ENCODE peak calls at places on chromosomes 11 and 22, in four cellular contexts. One of them, this sample, is unnamed.

GRCh38 chr22:46169628-46170027 is 19.3 kb downstream of the PPARA start:
- DNase-seq in CD8-positive, alpha-beta T cell: no peak
- DNase-seq in fibroblast of the aortic adventitia: no peak
- DNase-seq in neural progenitor cell: no peak
- DNase-seq in this sample: no peak

GRCh38 chr22:30809086-30809485 is 114.4 kb downstream of the OSBP2 start:
- DNase-seq in neural progenitor cell: no peak
- DNase-seq in CD8-positive, alpha-beta T cell: no peak
- DNase-seq in fibroblast of the aortic adventitia: peak; percentile 16
- DNase-seq in this sample: no peak

GRCh38 chr11:134385774-134386565 is 26.1 kb downstream of the B3GAT1 start:
- DNase-seq in CD8-positive, alpha-beta T cell: no peak
- DNase-seq in fibroblast of the aortic adventitia: no peak
- DNase-seq in neural progenitor cell: no peak
- DNase-seq in this sample: no peak

GRCh38 chr11:116511684-116512083 is 261.1 kb downstream of the BUD13 start:
- DNase-seq in fibroblast of the aortic adventitia: no peak
- DNase-seq in neural progenitor cell: no peak
- DNase-seq in CD8-positive, alpha-beta T cell: no peak
- DNase-seq in this sample: no peak

GRCh38 chr11:23359297-23359696 is 499.0 kb upstream of the CCDC179 start:
- DNase-seq in neural progenitor cell: no peak
- DNase-seq in fibroblast of the aortic adventitia: peak; percentile 56
- DNase-seq in CD8-positive, alpha-beta T cell: no peak
- DNase-seq in this sample: peak; percentile 79

GRCh38 chr11:109946322-109946846 is 146.8 kb upstream of the ZC3H12C start:
- DNase-seq in neural progenitor cell: peak; percentile 86
- DNase-seq in fibroblast of the aortic adventitia: peak; percentile 99
- DNase-seq in CD8-positive, alpha-beta T cell: peak; percentile 9
- DNase-seq in this sample: peak; percentile 97

GRCh38 chr22:30266445-30267381 is at the start of gene OSM:
- DNase-seq in CD8-positive, alpha-beta T cell: peak; percentile 56
- DNase-seq in fibroblast of the aortic adventitia: no peak
- DNase-seq in neural progenitor cell: no peak
- DNase-seq in this sample: no peak

GRCh38 chr11:34358666-34359547 is 1.1 kb upstream of the ABTB2 start:
- DNase-seq in CD8-positive, alpha-beta T cell: peak; percentile 71
- DNase-seq in fibroblast of the aortic adventitia: peak; percentile 87
- DNase-seq in neural progenitor cell: peak; percentile 83
- DNase-seq in this sample: peak; percentile 88

GRCh38 chr22:41469218-41469851 is 418 bp downstream of the ACO2 start:
- DNase-seq in fibroblast of the aortic adventitia: no peak
- DNase-seq in neural progenitor cell: peak; percentile 55
- DNase-seq in CD8-positive, alpha-beta T cell: no peak
- DNase-seq in this sample: no peak

GRCh38 chr11:129286813-129287212 is 88.8 kb upstream of the BARX2 start:
- DNase-seq in neural progenitor cell: no peak
- DNase-seq in fibroblast of the aortic adventitia: no peak
- DNase-seq in CD8-positive, alpha-beta T cell: no peak
- DNase-seq in this sample: no peak

GRCh38 chr11:132734217-132734616 is 798.1 kb downstream of the OPCML start:
- DNase-seq in fibroblast of the aortic adventitia: no peak
- DNase-seq in CD8-positive, alpha-beta T cell: no peak
- DNase-seq in neural progenitor cell: no peak
- DNase-seq in this sample: peak; percentile 54

GRCh38 chr11:1779034-1779805 is 15.5 kb upstream of the CTSD start:
- DNase-seq in fibroblast of the aortic adventitia: no peak
- DNase-seq in neural progenitor cell: no peak
- DNase-seq in CD8-positive, alpha-beta T cell: no peak
- DNase-seq in this sample: no peak

GRCh38 chr11:123438191-123438627 is 8.1 kb downstream of the GRAMD1B start:
- DNase-seq in CD8-positive, alpha-beta T cell: no peak
- DNase-seq in fibroblast of the aortic adventitia: no peak
- DNase-seq in neural progenitor cell: peak; percentile 64
- DNase-seq in this sample: peak; percentile 10

GRCh38 chr22:26835929-26836528 is 178.6 kb downstream of the MIAT start:
- DNase-seq in neural progenitor cell: peak; percentile 94
- DNase-seq in CD8-positive, alpha-beta T cell: peak; percentile 11
- DNase-seq in fibroblast of the aortic adventitia: peak; percentile 53
- DNase-seq in this sample: peak; percentile 14

GRCh38 chr11:76824980-76825725 is 35.6 kb upstream of the ACER3 start:
- DNase-seq in fibroblast of the aortic adventitia: peak; percentile 70
- DNase-seq in neural progenitor cell: no peak
- DNase-seq in CD8-positive, alpha-beta T cell: no peak
- DNase-seq in this sample: peak; percentile 66

GRCh38 chr11:20364412-20364792 is 888 bp downstream of the HTATIP2 start:
- DNase-seq in neural progenitor cell: no peak
- DNase-seq in CD8-positive, alpha-beta T cell: no peak
- DNase-seq in fibroblast of the aortic adventitia: no peak
- DNase-seq in this sample: no peak
- H3K4me3 ChIP-seq in neural progenitor cell: peak overlapping the region; percentile 55
- H3K4me3 ChIP-seq in CD8-positive, alpha-beta T cell: peak overlapping the region; percentile 79
- H3K4me3 ChIP-seq in fibroblast of the aortic adventitia: peak overlapping the region; percentile 68
- H3K4me3 ChIP-seq in this sample: peak overlapping the region; percentile 77

GRCh38 chr11:9615031-9615451 is 41.6 kb downstream of the WEE1 start:
- DNase-seq in fibroblast of the aortic adventitia: peak; percentile 28
- DNase-seq in neural progenitor cell: no peak
- DNase-seq in CD8-positive, alpha-beta T cell: no peak
- DNase-seq in this sample: no peak

GRCh38 chr11:9613830-9614762 is 40.6 kb downstream of the WEE1 start:
- DNase-seq in neural progenitor cell: peak; percentile 89
- DNase-seq in CD8-positive, alpha-beta T cell: peak; percentile 82
- DNase-seq in fibroblast of the aortic adventitia: peak; percentile 79
- DNase-seq in this sample: peak; percentile 89

GRCh38 chr11:9609841-9610240 is 36.4 kb downstream of the WEE1 start:
- DNase-seq in CD8-positive, alpha-beta T cell: no peak
- DNase-seq in fibroblast of the aortic adventitia: no peak
- DNase-seq in neural progenitor cell: no peak
- DNase-seq in this sample: no peak

GRCh38 chr11:9616042-9616640 is 42.7 kb downstream of the WEE1 start:
- DNase-seq in fibroblast of the aortic adventitia: peak; percentile 27
- DNase-seq in neural progenitor cell: no peak
- DNase-seq in CD8-positive, alpha-beta T cell: no peak
- DNase-seq in this sample: peak; percentile 27

DNA sequence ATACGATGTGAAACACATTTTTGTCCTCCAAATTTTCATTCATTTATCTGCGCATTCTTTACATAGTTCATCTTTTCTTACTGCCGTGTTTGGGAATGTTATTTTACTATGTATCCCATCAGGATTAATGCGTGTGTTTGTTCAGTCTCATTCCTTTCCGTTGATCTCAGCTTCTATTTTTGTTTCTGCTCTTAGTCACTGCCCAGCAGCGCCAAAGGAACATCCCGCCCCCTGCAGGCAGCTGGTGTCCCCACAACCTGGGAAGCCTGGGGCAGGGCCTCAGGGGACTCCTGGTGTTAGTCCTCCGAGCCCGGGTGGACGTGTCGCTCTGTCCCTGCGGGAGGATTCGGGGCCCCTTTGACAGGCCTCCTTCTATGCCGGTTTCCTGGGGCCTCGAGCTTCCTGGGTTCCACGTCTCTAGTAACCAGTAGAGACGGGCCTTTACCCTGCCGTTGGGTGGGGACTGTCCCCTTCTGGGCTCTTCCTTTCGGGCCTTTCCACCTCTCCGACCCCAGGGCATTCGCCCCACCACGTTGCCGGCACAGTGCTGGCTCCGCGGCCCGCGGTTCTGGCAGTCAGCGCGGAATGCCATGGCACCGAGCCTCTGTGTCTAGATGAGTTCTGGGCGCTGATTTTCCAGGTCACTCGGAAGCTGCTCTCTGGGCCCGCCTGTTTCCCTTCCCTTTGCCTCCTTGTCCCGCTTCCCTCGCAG is 39.8 kb downstream of the WEE1 start:
- DNase-seq in fibroblast of the aortic adventitia: peak; percentile 99
- DNase-seq in CD8-positive, alpha-beta T cell: peak; percentile 79
- DNase-seq in neural progenitor cell: peak; percentile 94
- DNase-seq in this sample: peak; percentile 98
- TF ChIP-seq CTCF in fibroblast of the aortic adventitia: peak; percentile 95
- TF ChIP-seq CTCF in CD8-positive, alpha-beta T cell: peak; percentile 79
- TF ChIP-seq CTCF in neural progenitor cell: peak; percentile 94
- TF ChIP-seq CTCF in this sample: peak; percentile 92

GRCh38 chr11:63491240-63491587 is 247 bp upstream of the PLAAT5 start:
- DNase-seq in CD8-positive, alpha-beta T cell: no peak
- DNase-seq in neural progenitor cell: no peak
- DNase-seq in fibroblast of the aortic adventitia: no peak
- DNase-seq in this sample: no peak
- H3K4me3 ChIP-seq in CD8-positive, alpha-beta T cell: peak overlapping the region; percentile 44
- H3K4me3 ChIP-seq in neural progenitor cell: peak overlapping the region; percentile 74
- H3K4me3 ChIP-seq in fibroblast of the aortic adventitia: peak overlapping the region; percentile 59
- H3K4me3 ChIP-seq in this sample: peak overlapping the region; percentile 26

GRCh38 chr11:125922156-125922555 is 17.8 kb downstream of the DDX25 start:
- DNase-seq in fibroblast of the aortic adventitia: no peak
- DNase-seq in CD8-positive, alpha-beta T cell: no peak
- DNase-seq in neural progenitor cell: no peak
- DNase-seq in this sample: no peak

GRCh38 chr11:125923012-125923579 is 18.8 kb downstream of the DDX25 start:
- DNase-seq in fibroblast of the aortic adventitia: peak; percentile 84
- DNase-seq in CD8-positive, alpha-beta T cell: peak; percentile 34
- DNase-seq in neural progenitor cell: peak; percentile 85
- DNase-seq in this sample: peak; percentile 86

GRCh38 chr11:125921042-125921441 is 16.7 kb downstream of the DDX25 start:
- DNase-seq in neural progenitor cell: no peak
- DNase-seq in fibroblast of the aortic adventitia: no peak
- DNase-seq in CD8-positive, alpha-beta T cell: no peak
- DNase-seq in this sample: no peak

GRCh38 chr11:125916683-125917337 is 12.5 kb downstream of the DDX25 start:
- DNase-seq in CD8-positive, alpha-beta T cell: no peak
- DNase-seq in fibroblast of the aortic adventitia: no peak
- DNase-seq in neural progenitor cell: no peak
- DNase-seq in this sample: no peak

DNA sequence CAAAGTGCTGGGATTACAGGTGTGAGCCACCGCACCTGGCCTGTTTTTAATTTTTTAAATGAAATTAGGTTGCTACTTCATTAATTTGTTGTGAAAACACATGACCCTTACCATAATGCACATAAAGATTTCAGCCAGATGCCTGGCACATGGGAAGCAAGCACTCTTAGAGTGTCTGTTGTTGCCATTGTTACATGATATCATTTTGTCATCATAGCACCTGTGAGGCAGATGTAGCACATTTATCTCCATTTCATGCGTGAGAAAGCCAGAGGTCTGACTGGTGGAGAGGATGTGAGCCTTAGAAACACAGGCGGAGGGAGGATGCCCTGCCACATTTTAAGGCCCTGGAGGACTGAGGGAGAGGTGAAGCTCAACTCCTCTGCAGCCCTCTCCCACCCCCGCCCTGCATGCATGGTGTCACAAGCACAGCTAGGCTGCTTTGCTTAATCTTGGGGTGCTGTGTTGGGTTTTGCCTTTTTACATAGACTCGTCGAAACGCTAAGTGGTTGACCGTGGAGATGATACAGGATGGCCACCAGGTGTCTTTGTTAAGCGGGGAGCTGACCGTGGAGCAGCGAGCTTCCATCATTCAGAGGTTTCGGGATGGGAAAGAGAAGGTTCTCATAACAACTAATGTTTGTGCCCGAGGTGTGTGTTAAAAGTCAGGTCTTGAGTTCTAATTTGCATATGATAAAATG is 14.0 kb downstream of the DDX25 start:
- DNase-seq in fibroblast of the aortic adventitia: no peak
- DNase-seq in neural progenitor cell: no peak
- DNase-seq in CD8-positive, alpha-beta T cell: no peak
- DNase-seq in this sample: no peak
- TF ChIP-seq CTCF in fibroblast of the aortic adventitia: no peak
- TF ChIP-seq CTCF in neural progenitor cell: peak; percentile 29
- TF ChIP-seq CTCF in CD8-positive, alpha-beta T cell: no peak
- TF ChIP-seq CTCF in this sample: no peak

GRCh38 chr22:17435375-17435774 is 66.1 kb downstream of the CECR2 start:
- DNase-seq in fibroblast of the aortic adventitia: no peak
- DNase-seq in CD8-positive, alpha-beta T cell: no peak
- DNase-seq in neural progenitor cell: no peak
- DNase-seq in this sample: no peak

GRCh38 chr22:17434856-17435255 is 65.6 kb downstream of the CECR2 start:
- DNase-seq in neural progenitor cell: no peak
- DNase-seq in CD8-positive, alpha-beta T cell: no peak
- DNase-seq in fibroblast of the aortic adventitia: no peak
- DNase-seq in this sample: no peak

GRCh38 chr22:17431179-17431578 is 61.9 kb downstream of the CECR2 start:
- DNase-seq in CD8-positive, alpha-beta T cell: no peak
- DNase-seq in fibroblast of the aortic adventitia: no peak
- DNase-seq in neural progenitor cell: no peak
- DNase-seq in this sample: no peak

GRCh38 chr22:17429516-17429915 is 60.3 kb downstream of the CECR2 start:
- DNase-seq in CD8-positive, alpha-beta T cell: no peak
- DNase-seq in neural progenitor cell: no peak
- DNase-seq in fibroblast of the aortic adventitia: no peak
- DNase-seq in this sample: no peak

DNA sequence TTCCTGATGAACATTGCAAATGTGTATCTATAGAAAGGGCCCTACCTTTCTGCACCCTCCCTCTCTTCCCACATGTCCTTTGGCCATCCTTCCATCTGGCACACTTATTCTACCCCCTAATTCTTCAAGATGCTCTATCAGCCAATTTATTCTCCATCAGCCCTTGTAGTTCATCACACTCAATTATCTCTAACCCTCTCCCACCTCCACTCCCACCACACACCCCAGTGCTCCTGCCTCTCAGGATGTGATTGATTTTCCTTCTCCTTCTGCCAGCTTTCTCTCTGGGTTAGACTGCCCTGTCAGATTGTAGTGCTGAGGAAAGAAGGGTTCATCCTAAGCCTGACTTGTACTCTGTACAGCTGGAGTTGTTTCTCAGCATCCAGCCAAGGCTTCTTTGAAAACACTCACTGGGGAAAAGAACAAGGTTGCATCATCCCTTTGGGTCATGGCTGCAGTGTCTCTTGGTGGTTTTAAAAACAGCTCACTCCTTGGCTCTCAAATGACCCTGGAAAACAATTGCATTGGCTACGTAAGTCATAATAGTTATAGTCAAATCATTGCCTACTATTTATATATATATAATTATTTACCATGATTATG is 61.1 kb downstream of the CECR2 start:
- DNase-seq in fibroblast of the aortic adventitia: peak; percentile 64
- DNase-seq in CD8-positive, alpha-beta T cell: no peak
- DNase-seq in neural progenitor cell: no peak
- DNase-seq in this sample: no peak
- H3K4me3 ChIP-seq in fibroblast of the aortic adventitia: no peak overlapping the region
- H3K4me3 ChIP-seq in CD8-positive, alpha-beta T cell: no peak overlapping the region
- H3K4me3 ChIP-seq in neural progenitor cell: no peak overlapping the region
- H3K4me3 ChIP-seq in this sample: no peak overlapping the region

GRCh38 chr11:37858398-37858797 is 1260.4 kb upstream of the RAG2 start:
- DNase-seq in fibroblast of the aortic adventitia: no peak
- DNase-seq in neural progenitor cell: no peak
- DNase-seq in CD8-positive, alpha-beta T cell: no peak
- DNase-seq in this sample: peak; percentile 0
- TF ChIP-seq CTCF in fibroblast of the aortic adventitia: no peak
- TF ChIP-seq CTCF in neural progenitor cell: peak; percentile 20
- TF ChIP-seq CTCF in CD8-positive, alpha-beta T cell: no peak
- TF ChIP-seq CTCF in this sample: no peak

This sample was measured in foreskin fibroblast.